ENCODE peak calls at places on chromosome 4, in four cellular contexts. L is endodermal cell, J is mesenchymal stem cell, F is endothelial cell of umbilical vein. D is an unnamed sample. For H3K9me3, the result is how much of the 10 kb centered on the place peaks cover.

GRCh38 chr4:78529569-78530209 is 21.9 kb upstream of the ANXA3 start:
- DNase-seq in L (no peak), J (peak), F (no peak), D (peak)

GRCh38 chr4:142523111-142523510 is 323.0 kb downstream of the INPP4B start:
- DNase-seq in L (no peak), J (no peak), F (no peak), D (peak)

GRCh38 chr4:112648263-112649054 is 11.5 kb downstream of the LARP7 start:
- DNase-seq in L (peak), J (no peak), F (no peak), D (no peak)

GRCh38 chr4:112751447-112751846 is 114.5 kb downstream of the LARP7 start:
- DNase-seq in L (peak), J (no peak), F (no peak), D (no peak)

GRCh38 chr4:7557447-7557846 is 122.7 kb upstream of the PSAPL1 start:
- DNase-seq in L (no peak), J (peak), F (no peak), D (peak)

GRCh38 chr4:139273835-139274234 is 6.2 kb downstream of the MGARP start:
- DNase-seq in L (no peak), J (no peak), F (no peak), D (no peak)

GRCh38 chr4:118981839-118982381 is 93.3 kb downstream of the SYNPO2 start:
- DNase-seq in L (peak), J (peak), F (peak), D (peak)

GRCh38 chr4:120005091-120005490 is 61.6 kb downstream of the MAD2L1 start:
- DNase-seq in L (no peak), J (no peak), F (no peak), D (no peak)

GRCh38 chr4:124262211-124263179 is 450.0 kb downstream of the ANKRD50 start:
- DNase-seq in L (peak), J (peak), F (peak), D (peak)

GRCh38 chr4:127708985-127709384 is 21.2 kb upstream of the SLC25A31 start:
- DNase-seq in L (no peak), J (peak), F (peak), D (peak)

GRCh38 chr4:123017636-123018390 is 95.4 kb upstream of the NUDT6 start:
- DNase-seq in L (no peak), J (no peak), F (peak), D (peak)

GRCh38 chr4:48315728-48316630 is 25.4 kb upstream of the SLAIN2 start:
- DNase-seq in L (peak), J (peak), F (peak), D (peak)

GRCh38 chr4:109562457-109563237 is 2.6 kb downstream of the MCUB start:
- DNase-seq in L (no peak), J (no peak), F (no peak), D (no peak)

GRCh38 chr4:81472249-81473085 is 760 bp upstream of the RASGEF1B start:
- DNase-seq in L (peak), J (peak), F (no peak), D (no peak)

GRCh38 chr4:143626134-143626859 is 74.2 kb downstream of the FREM3 start:
- DNase-seq in L (no peak), J (no peak), F (peak), D (no peak)

GRCh38 chr4:156303708-156304107 is 350.0 kb upstream of the CTSO start:
- DNase-seq in L (no peak), J (no peak), F (no peak), D (no peak)

GRCh38 chr4:16466581-16466980 is 240.3 kb upstream of the TAPT1 start:
- DNase-seq in L (no peak), J (no peak), F (no peak), D (no peak)

GRCh38 chr4:2767705-2768074 is 11.6 kb upstream of the TNIP2 start:
- DNase-seq in L (no peak), J (no peak), F (no peak), D (no peak)

GRCh38 chr4:101593666-101594065 is 196.9 kb upstream of the BANK1 start:
- DNase-seq in L (no peak), J (no peak), F (no peak), D (peak)

GRCh38 chr4:23885943-23886590 is 3.8 kb downstream of the PPARGC1A start:
- DNase-seq in L (peak), J (no peak), F (no peak), D (no peak)

GRCh38 chr4:39682133-39682532 is 15.8 kb upstream of the UBE2K start:
- DNase-seq in L (no peak), J (no peak), F (no peak), D (no peak)

GRCh38 chr4:147923854-147924253 is 192.0 kb downstream of the ARHGAP10 start:
- DNase-seq in L (no peak), J (no peak), F (no peak), D (no peak)
- H3K4me3 ChIP-seq in L (no peak), J (no peak), F (no peak), D (no peak)

DNA sequence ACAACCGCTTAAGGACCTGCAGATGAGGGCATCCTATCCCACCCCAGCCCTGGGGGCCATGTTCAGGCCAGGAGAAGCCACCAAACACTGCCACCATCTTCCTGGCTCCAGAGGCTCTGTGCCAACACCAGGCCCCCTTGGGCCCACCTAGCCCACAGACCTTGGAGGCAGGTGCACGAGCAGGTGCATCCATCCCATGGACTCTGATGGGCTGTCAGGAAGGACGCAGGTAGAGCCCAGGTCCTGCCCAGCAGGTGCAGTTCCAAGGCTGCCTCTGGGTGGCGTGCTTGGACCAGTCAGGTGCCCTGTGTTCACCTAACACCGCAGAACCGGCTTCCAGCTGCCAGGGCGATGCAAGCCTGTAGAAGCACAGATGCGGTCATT is 22.8 kb upstream of the PDE6B start:
- DNase-seq in L (peak), J (no peak), F (no peak), D (peak)
- H3K9me3 ChIP-seq in L (under half), J (under half), F (under half), D (under half)

GRCh38 chr4:153755186-153755585 is 4.6 kb downstream of the RNF175 start:
- DNase-seq in L (no peak), J (no peak), F (no peak), D (no peak)

GRCh38 chr4:153748378-153748777 is 11.4 kb downstream of the RNF175 start:
- DNase-seq in L (peak), J (peak), F (no peak), D (peak)

GRCh38 chr4:153747406-153747805 is 12.4 kb downstream of the RNF175 start:
- DNase-seq in L (no peak), J (no peak), F (no peak), D (no peak)

DNA sequence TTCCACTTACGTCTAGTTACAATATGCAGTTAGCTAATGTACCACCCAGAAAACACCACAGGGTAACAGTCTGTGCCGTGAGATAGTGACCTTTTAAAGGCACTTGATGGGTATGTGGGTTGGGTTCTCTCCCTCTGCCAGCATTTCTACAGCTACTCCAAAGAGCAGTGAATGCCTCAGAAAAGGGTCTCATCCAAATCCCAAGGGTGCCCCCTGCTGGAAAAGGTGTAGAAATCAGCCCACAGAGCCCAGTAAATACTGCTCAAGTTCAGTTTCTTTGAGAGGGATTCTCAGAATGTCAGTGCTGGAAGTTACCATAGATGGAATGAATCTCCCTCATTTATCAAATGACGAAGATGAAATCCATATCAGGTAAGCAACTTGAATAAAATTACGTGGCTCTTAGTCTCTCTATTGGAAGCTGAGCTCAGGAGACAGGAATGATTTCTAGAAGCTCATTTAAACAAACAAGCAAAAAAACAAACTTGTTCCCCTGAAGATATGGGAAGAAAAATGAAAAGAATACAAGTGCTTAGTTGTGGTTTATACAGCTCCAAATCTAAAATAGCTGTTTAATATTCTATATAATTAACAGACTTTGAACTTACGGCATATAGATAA is 9.5 kb downstream of the RNF175 start:
- DNase-seq in L (peak), J (peak), F (peak), D (peak)
- H3K9ac ChIP-seq in L (no peak), J (no peak), F (no peak), D (peak)

GRCh38 chr4:173311368-173311767 is 22.8 kb downstream of the HMGB2 start:
- DNase-seq in L (no peak), J (no peak), F (no peak), D (no peak)

GRCh38 chr4:173307778-173308177 is 26.4 kb downstream of the HMGB2 start:
- DNase-seq in L (no peak), J (no peak), F (no peak), D (no peak)
- H3K4me3 ChIP-seq in L (no peak), J (no peak), F (no peak), D (no peak)

GRCh38 chr4:30153427-30153826 is 566.7 kb upstream of the PCDH7 start:
- DNase-seq in L (no peak), J (no peak), F (no peak), D (no peak)
- H3K9me3 ChIP-seq in L (under half), J (under half), F (under half), D (under half)

D was measured in mammary epithelial cell.